ENCODE peak calls at places on chromosomes 2 and 18, in ten cellular contexts. G, B, A, K, V, Q, H, T, S and U are unnamed samples.

GRCh38 chr18:46422552-46423055 is 234.4 kb downstream of the LOXHD1 start:
- DNase-seq in G (no peak), B (no peak), A (no peak), K (no peak), V (no peak), Q (peak), H (no peak), T (no peak), S (no peak), U (no peak)

GRCh38 chr2:121699421-121700328 is 37.0 kb downstream of the NIFK start:
- DNase-seq in G (no peak), B (peak), A (peak), K (peak), V (peak), Q (peak), H (peak), T (peak), S (peak), U (peak)

GRCh38 chr2:124804014-124804940 is 779.2 kb downstream of the CNTNAP5 start:
- DNase-seq in G (no peak), B (no peak), A (no peak), K (peak), V (no peak), Q (no peak), H (no peak), T (peak), S (peak), U (peak)

GRCh38 chr2:37324786-37325624 is at the start of gene PRKD3:
- DNase-seq in G (peak), B (peak), A (peak), K (peak), V (peak), Q (peak), H (peak), T (peak), S (peak), U (peak)

GRCh38 chr18:63410792-63411191 is 11.5 kb downstream of the VPS4B start:
- DNase-seq in G (no peak), B (no peak), A (no peak), K (peak), V (peak), Q (no peak), H (no peak), T (peak), S (peak), U (no peak)

GRCh38 chr2:124088621-124089020 is 63.5 kb downstream of the CNTNAP5 start:
- DNase-seq in G (no peak), B (no peak), A (no peak), K (no peak), V (no peak), Q (no peak), H (no peak), T (no peak), S (no peak), U (no peak)

GRCh38 chr2:52294628-52295027 is 1262.7 kb upstream of the NRXN1 start:
- DNase-seq in G (no peak), B (no peak), A (no peak), K (no peak), V (no peak), Q (no peak), H (no peak), T (no peak), S (no peak), U (no peak)

GRCh38 chr2:201260302-201260800 is at the start of gene CASP8:
- DNase-seq in G (no peak), B (peak), A (no peak), K (peak), V (peak), Q (peak), H (no peak), T (peak), S (peak), U (peak)

GRCh38 chr2:19746611-19747309 is 155.0 kb downstream of the TTC32 start:
- DNase-seq in G (peak), B (no peak), A (peak), K (no peak), V (no peak), Q (no peak), H (no peak), T (peak), S (no peak), U (peak)

GRCh38 chr2:191869178-191869577 is 22.3 kb upstream of the CAVIN2 start:
- DNase-seq in G (peak), B (no peak), A (peak), K (peak), V (peak), Q (no peak), H (no peak), T (peak), S (peak), U (no peak)

GRCh38 chr2:191867507-191867847 is 20.6 kb upstream of the CAVIN2 start:
- DNase-seq in G (no peak), B (no peak), A (no peak), K (no peak), V (no peak), Q (no peak), H (no peak), T (no peak), S (no peak), U (no peak)

GRCh38 chr2:191869781-191870180 is 22.9 kb upstream of the CAVIN2 start:
- DNase-seq in G (no peak), B (no peak), A (no peak), K (no peak), V (no peak), Q (no peak), H (no peak), T (no peak), S (no peak), U (no peak)

GRCh38 chr2:191866675-191867506 is 20.0 kb upstream of the CAVIN2 start:
- DNase-seq in G (no peak), B (no peak), A (peak), K (peak), V (peak), Q (peak), H (no peak), T (peak), S (peak), U (no peak)

DNA sequence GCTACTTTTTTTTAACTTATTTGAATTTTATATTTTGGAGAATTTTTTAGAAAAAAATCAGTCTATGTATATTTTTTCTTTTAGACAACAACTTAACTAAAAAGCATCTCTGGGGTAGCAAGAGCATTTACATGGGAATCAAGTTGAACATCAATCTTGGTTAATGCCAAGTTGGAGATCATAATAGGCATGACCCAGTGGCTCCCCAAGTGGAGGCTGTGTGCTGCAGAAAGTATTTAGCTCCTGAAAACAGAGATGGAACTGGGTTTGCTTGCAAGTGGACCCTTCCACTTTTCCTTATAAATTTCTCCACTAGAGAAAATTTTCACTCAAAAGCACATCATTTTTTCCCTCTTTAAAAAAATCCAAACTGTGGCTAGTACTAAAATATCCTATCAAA is 23.9 kb upstream of the CAVIN2 start:
- DNase-seq in G (no peak), B (no peak), A (no peak), K (no peak), V (no peak), Q (no peak), H (no peak), T (no peak), S (no peak), U (no peak)
- TF ChIP-seq CTCF in G (peak), B (no peak), A (no peak), K (peak), V (peak), Q (peak), H (no peak), T (peak), S (peak), U (no peak)

GRCh38 chr2:24543252-24543651 is 52.2 kb downstream of the NCOA1 start:
- DNase-seq in G (no peak), B (no peak), A (no peak), K (peak), V (no peak), Q (no peak), H (no peak), T (no peak), S (peak), U (no peak)
- TF ChIP-seq CTCF in G (no peak), B (no peak), A (no peak), K (peak), V (no peak), Q (no peak), H (peak), T (no peak), S (peak), U (no peak)

GRCh38 chr18:11872479-11873136 is 21.4 kb downstream of the CHMP1B start:
- DNase-seq in G (no peak), B (no peak), A (peak), K (peak), V (no peak), Q (peak), H (no peak), T (peak), S (peak), U (peak)
- TF ChIP-seq CTCF in G (peak), B (peak), A (peak), K (peak), V (peak), Q (peak), H (peak), T (peak), S (peak), U (peak)

DNA sequence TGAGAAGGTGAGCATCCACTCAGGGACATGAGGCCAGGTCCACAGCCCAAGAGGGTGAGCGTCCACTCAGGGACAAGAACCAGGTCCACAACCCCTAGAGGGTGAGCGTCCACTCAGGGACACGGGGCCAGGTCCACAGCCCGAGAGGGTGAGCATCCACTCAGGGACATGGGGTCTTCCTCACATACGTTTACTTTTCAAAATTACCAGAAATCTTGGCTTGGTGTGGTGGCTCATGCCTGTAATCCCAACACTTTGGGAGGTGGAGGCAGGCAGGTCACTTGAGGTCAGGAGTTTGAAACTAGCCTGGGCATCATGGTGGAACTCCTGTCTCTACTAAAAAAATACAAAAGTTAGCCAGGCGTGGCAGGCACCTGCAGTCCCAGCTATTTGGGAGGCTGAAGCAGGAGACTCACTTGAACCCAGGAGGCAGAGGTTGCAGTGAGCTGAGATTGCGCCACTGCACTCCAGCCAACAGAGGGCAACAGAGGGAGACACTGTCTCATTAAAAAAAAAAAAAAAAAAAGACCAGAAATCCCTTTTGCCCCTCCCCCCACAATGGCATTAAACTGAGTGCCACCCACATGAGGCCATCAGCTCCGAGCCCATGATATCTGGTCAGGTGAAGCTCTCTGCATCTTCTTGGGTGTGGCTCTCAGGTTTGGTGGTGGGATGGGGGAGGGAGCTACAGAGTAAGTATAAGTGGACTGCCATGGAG is 9.0 kb upstream of the MBP start:
- DNase-seq in G (no peak), B (no peak), A (no peak), K (no peak), V (no peak), Q (no peak), H (no peak), T (no peak), S (no peak), U (no peak)
- TF ChIP-seq CTCF in G (peak), B (no peak), A (peak), K (peak), V (no peak), Q (no peak), H (peak), T (no peak), S (no peak), U (no peak)

GRCh38 chr2:75243219-75243618 is 43.9 kb upstream of the TACR1 start:
- DNase-seq in G (no peak), B (no peak), A (no peak), K (no peak), V (no peak), Q (no peak), H (no peak), T (no peak), S (no peak), U (no peak)

GRCh38 chr2:75237296-75237695 is 38.0 kb upstream of the TACR1 start:
- DNase-seq in G (no peak), B (no peak), A (no peak), K (no peak), V (no peak), Q (no peak), H (no peak), T (no peak), S (no peak), U (no peak)

GRCh38 chr2:75246441-75247167 is 47.3 kb upstream of the TACR1 start:
- DNase-seq in G (no peak), B (no peak), A (no peak), K (no peak), V (no peak), Q (no peak), H (no peak), T (no peak), S (no peak), U (no peak)

GRCh38 chr2:75238670-75239330 is 39.5 kb upstream of the TACR1 start:
- DNase-seq in G (no peak), B (no peak), A (no peak), K (peak), V (peak), Q (no peak), H (no peak), T (peak), S (peak), U (no peak)

DNA sequence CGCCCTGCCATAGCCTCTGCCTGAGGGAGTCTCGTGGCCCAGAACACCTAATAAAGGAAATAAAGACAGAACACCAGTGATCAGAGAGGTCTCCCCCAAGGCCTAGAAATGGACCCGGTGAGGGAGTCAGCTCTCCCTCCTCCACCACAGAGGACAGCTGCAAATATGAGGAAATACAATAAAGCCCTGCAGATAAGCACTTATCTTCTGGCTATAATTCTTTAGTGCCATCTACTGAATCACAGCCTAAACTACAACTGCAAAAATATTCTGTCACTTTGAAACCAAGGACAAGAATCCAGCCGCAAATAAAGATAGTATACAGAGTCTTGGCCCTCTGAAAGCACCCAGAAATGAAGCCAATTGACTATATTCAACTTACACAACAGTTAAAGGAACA is 42.4 kb upstream of the TACR1 start:
- DNase-seq in G (no peak), B (no peak), A (no peak), K (peak), V (peak), Q (no peak), H (no peak), T (peak), S (peak), U (no peak)
- TF ChIP-seq CTCF in G (peak), B (no peak), A (no peak), K (peak), V (peak), Q (no peak), H (no peak), T (no peak), S (peak), U (peak)

GRCh38 chr2:9782197-9782719 is 61.0 kb upstream of the TAF1B start:
- DNase-seq in G (no peak), B (peak), A (peak), K (no peak), V (no peak), Q (no peak), H (no peak), T (peak), S (peak), U (no peak)
- TF ChIP-seq CTCF in G (no peak), B (no peak), A (no peak), K (no peak), V (no peak), Q (no peak), H (no peak), T (no peak), S (peak), U (no peak)

GRCh38 chr2:173716458-173717052 is 248.6 kb downstream of the SP3 start:
- DNase-seq in G (no peak), B (no peak), A (no peak), K (no peak), V (no peak), Q (no peak), H (no peak), T (peak), S (peak), U (no peak)

GRCh38 chr2:173719471-173719870 is 245.7 kb downstream of the SP3 start:
- DNase-seq in G (no peak), B (no peak), A (no peak), K (no peak), V (no peak), Q (no peak), H (no peak), T (no peak), S (no peak), U (no peak)

GRCh38 chr2:173715483-173715882 is 249.7 kb downstream of the SP3 start:
- DNase-seq in G (no peak), B (no peak), A (no peak), K (no peak), V (no peak), Q (no peak), H (no peak), T (peak), S (peak), U (no peak)

DNA sequence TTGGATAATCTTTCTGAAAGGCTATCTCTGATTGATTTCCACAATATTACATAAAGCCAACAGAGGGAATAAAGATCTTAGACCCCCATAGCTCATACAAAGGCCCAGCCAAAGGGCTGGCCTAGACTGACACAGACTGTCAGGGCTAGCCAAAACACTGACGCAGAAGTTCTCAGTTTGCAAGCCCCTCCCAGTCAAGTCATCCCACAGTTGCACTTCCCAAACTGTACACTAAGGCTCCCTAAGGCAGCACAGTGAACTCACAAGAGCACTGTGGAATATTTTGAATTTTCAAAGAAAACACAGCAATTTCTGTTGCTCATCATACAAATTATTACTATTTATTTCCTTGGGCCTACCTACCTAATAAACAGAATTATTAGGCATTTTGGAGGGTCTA is 244.9 kb downstream of the SP3 start:
- DNase-seq in G (no peak), B (no peak), A (no peak), K (peak), V (peak), Q (no peak), H (no peak), T (peak), S (peak), U (no peak)
- TF ChIP-seq CTCF in G (peak), B (no peak), A (no peak), K (peak), V (no peak), Q (no peak), H (no peak), T (no peak), S (peak), U (no peak)

GRCh38 chr2:238173692-238174091 is 14.9 kb downstream of the ERFE start:
- DNase-seq in G (no peak), B (no peak), A (no peak), K (no peak), V (no peak), Q (no peak), H (no peak), T (no peak), S (no peak), U (no peak)
- TF ChIP-seq CTCF in G (peak), B (no peak), A (no peak), K (peak), V (no peak), Q (no peak), H (no peak), T (no peak), S (peak), U (no peak)